ENCODE peak calls at places on chromosomes 11 and 22, in seven cellular contexts. One of them, this sample, is unnamed.

GRCh38 chr22:28882878-28883656 is at the start of gene ZNRF3:
- DNase-seq in PC-9: peak
- DNase-seq in fibroblast of lung: peak
- DNase-seq in PC-3: peak
- DNase-seq in A549: peak
- DNase-seq in mammary epithelial cell: peak
- DNase-seq in GM23338: peak
- DNase-seq in this sample: peak

GRCh38 chr22:44023404-44024287 is 456 bp upstream of the PARVB start:
- DNase-seq in PC-9: peak
- DNase-seq in PC-3: peak
- DNase-seq in A549: no peak
- DNase-seq in mammary epithelial cell: peak
- DNase-seq in GM23338: peak
- DNase-seq in fibroblast of lung: peak
- DNase-seq in this sample: no peak

GRCh38 chr11:10413268-10413667 is 41.8 kb upstream of the AMPD3 start:
- DNase-seq in A549: no peak
- DNase-seq in PC-9: no peak
- DNase-seq in mammary epithelial cell: peak
- DNase-seq in GM23338: no peak
- DNase-seq in fibroblast of lung: peak
- DNase-seq in PC-3: peak
- DNase-seq in this sample: peak

GRCh38 chr11:30499940-30500339 is 86.2 kb downstream of the MPPED2 start:
- DNase-seq in A549: no peak
- DNase-seq in PC-3: no peak
- DNase-seq in mammary epithelial cell: no peak
- DNase-seq in PC-9: no peak
- DNase-seq in GM23338: no peak
- DNase-seq in fibroblast of lung: no peak
- DNase-seq in this sample: no peak

GRCh38 chr22:27154717-27155116 is 497.3 kb downstream of the MIAT start:
- DNase-seq in PC-3: no peak
- DNase-seq in PC-9: no peak
- DNase-seq in mammary epithelial cell: no peak
- DNase-seq in GM23338: no peak
- DNase-seq in A549: no peak
- DNase-seq in fibroblast of lung: no peak
- DNase-seq in this sample: no peak

GRCh38 chr11:23112987-23113886 is 253.0 kb upstream of the CCDC179 start:
- DNase-seq in GM23338: peak
- DNase-seq in fibroblast of lung: peak
- DNase-seq in PC-9: peak
- DNase-seq in PC-3: peak
- DNase-seq in mammary epithelial cell: peak
- DNase-seq in A549: peak
- DNase-seq in this sample: peak

GRCh38 chr11:85685820-85686459 is at the start of gene CCDC89:
- DNase-seq in fibroblast of lung: peak
- DNase-seq in A549: no peak
- DNase-seq in GM23338: peak
- DNase-seq in mammary epithelial cell: no peak
- DNase-seq in PC-3: peak
- DNase-seq in PC-9: no peak
- DNase-seq in this sample: no peak

GRCh38 chr22:50473855-50474671 is 772 bp downstream of the SBF1 start:
- DNase-seq in PC-9: peak
- DNase-seq in fibroblast of lung: peak
- DNase-seq in PC-3: peak
- DNase-seq in A549: no peak
- DNase-seq in mammary epithelial cell: peak
- DNase-seq in GM23338: peak
- DNase-seq in this sample: peak

GRCh38 chr11:85423331-85423730 is 203.8 kb downstream of the DLG2 start:
- DNase-seq in PC-3: no peak
- DNase-seq in PC-9: no peak
- DNase-seq in A549: no peak
- DNase-seq in GM23338: no peak
- DNase-seq in fibroblast of lung: no peak
- DNase-seq in mammary epithelial cell: no peak
- DNase-seq in this sample: no peak

GRCh38 chr22:35327690-35328471 is 28.2 kb downstream of the TOM1 start:
- DNase-seq in GM23338: no peak
- DNase-seq in PC-3: no peak
- DNase-seq in mammary epithelial cell: no peak
- DNase-seq in PC-9: no peak
- DNase-seq in fibroblast of lung: no peak
- DNase-seq in A549: no peak
- DNase-seq in this sample: no peak

GRCh38 chr22:29877620-29878019 is 5.4 kb upstream of the MTMR3 start:
- DNase-seq in A549: no peak
- DNase-seq in fibroblast of lung: no peak
- DNase-seq in PC-3: no peak
- DNase-seq in mammary epithelial cell: peak
- DNase-seq in PC-9: no peak
- DNase-seq in GM23338: no peak
- DNase-seq in this sample: no peak

GRCh38 chr11:49316180-49316579 is 107.8 kb upstream of the FOLH1 start:
- DNase-seq in GM23338: no peak
- DNase-seq in PC-3: no peak
- DNase-seq in fibroblast of lung: no peak
- DNase-seq in PC-9: no peak
- DNase-seq in A549: no peak
- DNase-seq in mammary epithelial cell: no peak
- DNase-seq in this sample: no peak

GRCh38 chr11:88313441-88313840 is 24.1 kb downstream of the CTSC start:
- DNase-seq in mammary epithelial cell: peak
- DNase-seq in PC-9: no peak
- DNase-seq in fibroblast of lung: no peak
- DNase-seq in GM23338: no peak
- DNase-seq in PC-3: no peak
- DNase-seq in A549: no peak
- DNase-seq in this sample: no peak

GRCh38 chr11:31640611-31641010 is 131.0 kb downstream of the ELP4 start:
- DNase-seq in PC-9: no peak
- DNase-seq in GM23338: peak
- DNase-seq in A549: no peak
- DNase-seq in fibroblast of lung: no peak
- DNase-seq in PC-3: no peak
- DNase-seq in mammary epithelial cell: no peak
- DNase-seq in this sample: no peak

GRCh38 chr22:43298062-43298801 is 44.9 kb downstream of the SCUBE1 start:
- DNase-seq in PC-3: no peak
- DNase-seq in fibroblast of lung: peak
- DNase-seq in GM23338: no peak
- DNase-seq in A549: no peak
- DNase-seq in mammary epithelial cell: no peak
- DNase-seq in PC-9: no peak
- DNase-seq in this sample: no peak

GRCh38 chr22:41140365-41140957 is 48.1 kb downstream of the EP300 start:
- DNase-seq in PC-3: no peak
- DNase-seq in mammary epithelial cell: no peak
- DNase-seq in fibroblast of lung: no peak
- DNase-seq in GM23338: no peak
- DNase-seq in A549: no peak
- DNase-seq in PC-9: no peak
- DNase-seq in this sample: no peak

DNA sequence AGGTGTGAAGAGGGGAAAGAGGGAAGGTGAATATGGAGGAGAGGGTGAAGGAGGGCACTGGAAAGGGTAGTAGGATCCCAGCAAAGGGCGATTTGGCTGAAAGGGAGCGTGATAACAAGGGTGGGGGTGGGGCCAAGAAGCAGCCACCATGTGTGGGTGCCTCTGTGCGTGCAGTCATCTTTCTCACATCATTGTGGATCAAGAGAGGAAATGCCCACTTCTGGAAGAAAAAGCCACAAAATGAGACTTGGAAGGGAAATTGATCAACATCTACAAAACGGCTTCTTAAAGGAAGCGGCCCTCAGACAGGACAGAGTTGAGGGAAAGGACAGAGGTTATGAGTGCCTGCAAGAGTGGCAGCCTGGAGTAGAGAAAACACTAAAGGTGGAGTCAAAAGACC is 1.2 kb upstream of the CXCR5 start:
- DNase-seq in fibroblast of lung: no peak
- DNase-seq in PC-9: no peak
- DNase-seq in A549: no peak
- DNase-seq in mammary epithelial cell: no peak
- DNase-seq in GM23338: no peak
- DNase-seq in PC-3: no peak
- DNase-seq in this sample: no peak
- H3K4me2 ChIP-seq in fibroblast of lung: no peak
- H3K4me2 ChIP-seq in PC-9: no peak
- H3K4me2 ChIP-seq in A549: no peak
- H3K4me2 ChIP-seq in mammary epithelial cell: no peak
- H3K4me2 ChIP-seq in GM23338: no peak
- H3K4me2 ChIP-seq in PC-3: no peak
- H3K4me2 ChIP-seq in this sample: no peak

GRCh38 chr11:96219981-96220623 is 122.9 kb downstream of the MAML2 start:
- DNase-seq in PC-3: peak
- DNase-seq in A549: no peak
- DNase-seq in PC-9: no peak
- DNase-seq in mammary epithelial cell: no peak
- DNase-seq in GM23338: peak
- DNase-seq in fibroblast of lung: peak
- DNase-seq in this sample: peak
- H3K4me2 ChIP-seq in PC-3: peak
- H3K4me2 ChIP-seq in A549: peak
- H3K4me2 ChIP-seq in PC-9: no peak
- H3K4me2 ChIP-seq in mammary epithelial cell: no peak
- H3K4me2 ChIP-seq in GM23338: peak
- H3K4me2 ChIP-seq in fibroblast of lung: no peak
- H3K4me2 ChIP-seq in this sample: peak

GRCh38 chr22:37632174-37633081 is 7.0 kb upstream of the SH3BP1 start:
- DNase-seq in mammary epithelial cell: no peak
- DNase-seq in A549: no peak
- DNase-seq in fibroblast of lung: no peak
- DNase-seq in PC-9: no peak
- DNase-seq in GM23338: no peak
- DNase-seq in PC-3: no peak
- DNase-seq in this sample: no peak

GRCh38 chr22:37634505-37635002 is 4.9 kb upstream of the SH3BP1 start:
- DNase-seq in PC-3: no peak
- DNase-seq in GM23338: peak
- DNase-seq in mammary epithelial cell: no peak
- DNase-seq in fibroblast of lung: no peak
- DNase-seq in PC-9: no peak
- DNase-seq in A549: no peak
- DNase-seq in this sample: no peak

GRCh38 chr22:37635157-37635556 is 4.3 kb upstream of the SH3BP1 start:
- DNase-seq in PC-9: no peak
- DNase-seq in fibroblast of lung: no peak
- DNase-seq in GM23338: no peak
- DNase-seq in A549: no peak
- DNase-seq in PC-3: no peak
- DNase-seq in mammary epithelial cell: no peak
- DNase-seq in this sample: no peak

GRCh38 chr22:37633082-37633692 is 6.3 kb upstream of the SH3BP1 start:
- DNase-seq in A549: no peak
- DNase-seq in GM23338: no peak
- DNase-seq in PC-3: no peak
- DNase-seq in fibroblast of lung: no peak
- DNase-seq in PC-9: no peak
- DNase-seq in mammary epithelial cell: no peak
- DNase-seq in this sample: no peak

DNA sequence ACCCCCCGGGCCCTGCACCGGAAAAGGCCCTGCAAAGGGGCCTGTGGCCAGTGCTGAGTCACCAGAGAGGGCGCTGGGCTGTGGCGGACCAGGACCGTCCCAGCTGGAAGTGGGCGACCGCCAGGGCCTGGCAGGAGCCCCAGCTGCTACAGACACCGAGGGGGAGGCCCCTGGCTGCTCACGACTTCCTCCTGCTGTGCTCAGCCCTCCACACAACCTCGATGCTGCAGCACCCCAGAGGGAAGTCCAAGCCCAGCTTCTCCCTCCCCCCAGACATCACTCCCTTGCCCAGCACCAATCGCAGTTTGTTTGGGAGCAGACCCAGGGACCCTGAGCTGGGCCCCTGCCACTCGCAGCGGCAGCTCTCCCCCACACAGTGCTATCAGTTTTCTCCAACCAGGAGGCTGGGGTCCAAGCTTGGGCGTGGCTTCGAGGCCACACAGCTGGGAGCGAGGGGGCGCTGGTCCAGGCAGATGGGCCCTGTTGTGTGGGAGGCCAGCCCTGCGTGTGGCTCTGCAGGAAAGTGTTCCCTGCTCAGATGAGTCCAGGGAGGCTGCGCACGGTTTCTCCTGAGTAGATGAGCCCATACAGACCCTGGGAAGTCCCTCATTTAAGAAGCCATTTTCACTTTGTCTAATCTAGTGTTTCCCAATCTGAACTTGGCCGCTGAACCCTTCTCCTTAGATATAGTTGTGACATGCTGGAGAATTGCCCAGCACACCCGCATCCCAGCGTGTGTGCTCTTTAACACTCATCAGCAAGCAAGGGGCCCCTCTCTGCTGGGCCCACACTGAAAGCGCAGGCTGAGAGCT is 5.6 kb upstream of the SH3BP1 start:
- DNase-seq in GM23338: peak
- DNase-seq in PC-3: no peak
- DNase-seq in PC-9: peak
- DNase-seq in mammary epithelial cell: no peak
- DNase-seq in fibroblast of lung: peak
- DNase-seq in A549: no peak
- DNase-seq in this sample: peak
- H3K4me2 ChIP-seq in GM23338: peak
- H3K4me2 ChIP-seq in PC-3: no peak
- H3K4me2 ChIP-seq in PC-9: no peak
- H3K4me2 ChIP-seq in mammary epithelial cell: no peak
- H3K4me2 ChIP-seq in fibroblast of lung: peak
- H3K4me2 ChIP-seq in A549: no peak
- H3K4me2 ChIP-seq in this sample: no peak

DNA sequence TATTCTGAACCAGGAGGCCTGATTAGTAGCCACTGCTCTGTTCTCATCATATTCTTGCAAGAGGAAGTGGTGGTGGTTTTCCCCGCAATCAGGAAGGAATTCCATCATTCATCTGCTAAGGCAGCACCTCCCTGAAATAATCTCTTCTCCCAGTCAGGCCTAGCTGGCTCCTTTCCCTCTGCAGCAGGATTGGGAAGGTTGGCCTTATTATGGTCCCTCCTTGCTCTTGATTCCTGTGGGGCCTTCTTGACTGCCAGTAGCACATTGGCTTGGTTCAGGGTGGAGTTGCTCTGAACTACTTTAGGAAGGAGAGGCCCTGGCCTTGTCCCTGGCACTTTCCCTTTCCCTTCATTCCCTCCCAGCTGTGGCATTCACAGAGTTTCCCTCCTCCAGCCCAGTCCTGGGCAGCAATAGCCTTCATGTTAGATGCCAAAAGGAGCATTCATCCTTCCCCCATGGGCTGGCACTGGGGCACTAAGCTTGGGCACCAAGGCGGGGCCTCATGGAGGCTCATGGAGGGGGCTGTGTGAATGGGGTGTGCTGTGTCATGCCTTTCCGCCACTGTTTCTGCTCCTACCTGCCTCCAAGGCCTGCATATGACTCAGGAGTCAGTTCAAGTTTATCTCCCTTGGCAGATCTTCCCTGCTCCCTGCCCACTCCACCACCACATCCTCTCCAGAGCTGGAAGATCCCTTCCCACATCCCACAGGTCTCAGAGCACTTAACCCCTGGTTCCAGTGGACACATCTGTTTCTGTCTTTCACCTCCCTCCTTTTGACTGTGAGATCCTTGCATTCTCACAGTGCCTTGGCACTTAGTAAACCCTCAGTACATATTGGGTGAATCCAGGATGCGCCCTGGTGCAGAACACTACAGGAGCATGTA is 27.6 kb upstream of the CD44 start:
- DNase-seq in GM23338: no peak
- DNase-seq in PC-9: peak
- DNase-seq in A549: no peak
- DNase-seq in mammary epithelial cell: peak
- DNase-seq in fibroblast of lung: peak
- DNase-seq in PC-3: peak
- DNase-seq in this sample: no peak
- H3K4me2 ChIP-seq in GM23338: no peak
- H3K4me2 ChIP-seq in PC-9: peak
- H3K4me2 ChIP-seq in A549: peak
- H3K4me2 ChIP-seq in mammary epithelial cell: peak
- H3K4me2 ChIP-seq in fibroblast of lung: peak
- H3K4me2 ChIP-seq in PC-3: peak
- H3K4me2 ChIP-seq in this sample: no peak

This sample was measured in DND-41.